ENCODE peak calls at places on chromosomes 13 and 19, in eight cellular contexts. V is stomach, C is thoracic aorta, I is Peyer's patch, B is adrenal gland, L is GM23248, K is heart left ventricle, P is neural progenitor cell. S is an unnamed sample. For H3K4me1, the result is how much of the 10 kb centered on the place peaks cover.

GRCh38 chr13:108227651-108228272 is 9.6 kb downstream of the ABHD13 start:
- DNase-seq in K (no peak), C (no peak), P (peak), I (no peak), L (peak), V (no peak), B (no peak), S (no peak)

GRCh38 chr13:98743377-98743776 is 9.1 kb downstream of the SLC15A1 start:
- DNase-seq in K (no peak), I (no peak), C (no peak), L (no peak), B (no peak), V (no peak), P (no peak), S (no peak)

GRCh38 chr13:62643007-62643483 is 1227.4 kb upstream of the PCDH20 start:
- DNase-seq in I (no peak), K (no peak), B (no peak), P (no peak), V (no peak), C (no peak), L (peak), S (no peak)

GRCh38 chr19:43526884-43527859 is at the start of gene ETHE1:
- DNase-seq in V (peak), C (peak), I (peak), P (peak), K (peak), L (peak), B (peak), S (peak)

GRCh38 chr13:48220592-48221300 is 12.3 kb upstream of the ITM2B start:
- DNase-seq in V (no peak), K (no peak), I (no peak), P (no peak), L (no peak), B (no peak), C (no peak), S (no peak)

GRCh38 chr19:33464733-33465115 is 56.9 kb downstream of the PEPD start:
- DNase-seq in C (no peak), B (no peak), P (no peak), I (no peak), K (no peak), L (no peak), V (no peak), S (no peak)

GRCh38 chr19:29928831-29929230 is 13.2 kb upstream of the URI1 start:
- DNase-seq in I (no peak), V (no peak), P (no peak), L (no peak), C (no peak), K (no peak), B (no peak), S (no peak)

GRCh38 chr13:41188584-41188983 is 5.8 kb downstream of the KBTBD7 start:
- DNase-seq in V (no peak), K (no peak), P (no peak), B (no peak), L (peak), C (no peak), I (no peak), S (no peak)

GRCh38 chr13:19172647-19173030 is 9.0 kb downstream of the TUBA3C start:
- DNase-seq in V (no peak), C (no peak), K (no peak), I (no peak), L (no peak), P (no peak), B (no peak), S (no peak)

GRCh38 chr19:17680235-17680722 is 7.9 kb downstream of the UNC13A start:
- DNase-seq in V (peak), L (peak), P (peak), C (peak), K (peak), B (peak), I (no peak), S (peak)

GRCh38 chr13:72652681-72653080 is 74.7 kb downstream of the MZT1 start:
- DNase-seq in B (no peak), K (no peak), I (no peak), L (no peak), P (no peak), V (no peak), C (no peak), S (no peak)

GRCh38 chr19:36685835-36686234 is 1.6 kb upstream of the ZNF567 start:
- DNase-seq in V (no peak), B (no peak), K (no peak), P (no peak), L (no peak), C (no peak), I (no peak), S (no peak)

GRCh38 chr19:52570005-52570861 is at the start of gene ZNF701:
- DNase-seq in P (peak), V (peak), I (peak), C (peak), B (peak), K (peak), L (peak), S (peak)

GRCh38 chr19:11485245-11485837 is 4.5 kb upstream of the ELAVL3 start:
- DNase-seq in P (no peak), V (no peak), K (no peak), B (no peak), L (no peak), C (no peak), I (no peak), S (no peak)

GRCh38 chr13:65133094-65133493 is 2097.0 kb downstream of the PCDH9 start:
- DNase-seq in B (no peak), P (peak), K (no peak), I (no peak), V (no peak), C (no peak), L (no peak), S (no peak)

GRCh38 chr13:95564948-95565347 is 12.4 kb downstream of the CLDN10 start:
- DNase-seq in V (no peak), K (no peak), B (no peak), L (peak), C (no peak), I (no peak), P (no peak), S (no peak)

GRCh38 chr13:27636624-27637288 is 15.1 kb downstream of the POLR1D start:
- DNase-seq in L (no peak), V (no peak), I (no peak), C (no peak), B (no peak), K (no peak), P (no peak), S (no peak)

GRCh38 chr19:31350693-31351211 is 1.5 kb upstream of the TSHZ3 start:
- DNase-seq in K (peak), C (no peak), V (peak), P (peak), L (peak), I (peak), B (peak), S (no peak)

GRCh38 chr13:28716511-28716910 is 2.3 kb downstream of the SLC46A3 start:
- DNase-seq in P (no peak), C (no peak), I (peak), L (peak), V (no peak), B (peak), K (peak), S (no peak)

GRCh38 chr13:23007430-23007829 is 173.3 kb upstream of the SGCG start:
- DNase-seq in P (no peak), B (peak), I (no peak), L (no peak), V (no peak), C (no peak), K (no peak), S (no peak)

GRCh38 chr19:6412111-6412999 is 12.3 kb downstream of the KHSRP start:
- DNase-seq in V (peak), I (peak), P (peak), B (no peak), L (peak), K (no peak), C (no peak), S (no peak)

GRCh38 chr19:52566588-52566987 is 3.5 kb upstream of the ZNF701 start:
- DNase-seq in B (no peak), I (no peak), C (no peak), L (peak), V (no peak), P (no peak), K (no peak), S (no peak)

GRCh38 chr13:52739468-52740071 is at the start of gene CNMD:
- DNase-seq in I (no peak), B (no peak), C (no peak), V (no peak), K (no peak), L (no peak), P (peak), S (no peak)

GRCh38 chr13:112967666-112968379 is 1.2 kb upstream of the MCF2L start:
- DNase-seq in K (no peak), C (no peak), P (peak), L (peak), I (no peak), B (no peak), V (no peak), S (no peak)

GRCh38 chr19:46660008-46660517 is 919 bp downstream of the DACT3 start:
- DNase-seq in L (peak), C (no peak), K (peak), B (peak), I (no peak), V (no peak), P (peak), S (peak)
- H3K27ac ChIP-seq in L (no peak), C (peak), K (peak), B (no peak), I (peak), V (peak), P (no peak), S (peak)

DNA sequence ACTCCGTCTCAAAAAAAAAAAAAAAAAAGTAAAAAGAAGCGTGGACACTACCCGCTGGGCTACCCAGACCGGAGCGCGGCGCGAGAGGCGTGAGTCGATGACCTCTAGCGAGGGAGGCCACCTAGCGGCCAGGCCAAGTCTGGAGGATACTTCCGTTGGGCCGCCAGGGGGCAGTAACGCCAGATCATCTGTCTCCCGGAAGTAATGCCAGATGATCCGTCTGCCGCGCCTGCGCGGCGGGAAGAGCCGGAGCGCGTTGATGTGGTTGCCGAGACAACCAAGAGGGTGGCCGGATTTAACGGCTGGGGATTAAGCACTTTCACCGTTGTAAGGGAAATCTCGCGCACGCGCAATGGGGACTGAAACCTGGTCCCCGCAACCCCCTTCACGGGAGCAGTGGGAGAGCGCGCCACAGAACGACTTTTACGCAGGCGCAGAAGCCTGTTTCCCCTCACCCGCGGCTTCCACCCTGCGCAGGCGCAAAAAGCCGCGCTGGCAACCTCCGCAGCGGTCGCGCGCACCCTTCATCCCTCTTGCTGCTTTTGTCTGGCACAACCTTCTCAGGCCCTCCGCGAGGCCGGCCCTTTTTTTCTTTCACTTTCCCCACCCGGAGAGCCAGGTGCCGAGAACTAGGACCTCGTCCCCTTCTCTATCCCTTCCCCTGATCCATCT is 1.0 kb upstream of the U2AF2 start:
- DNase-seq in B (peak), C (peak), K (peak), I (peak), V (peak), P (peak), L (peak), S (peak)
- H3K4me1 ChIP-seq in B (under half), C (under half), K (under half), I (under half), V (under half), P (under half), L (under half), S (under half)

DNA sequence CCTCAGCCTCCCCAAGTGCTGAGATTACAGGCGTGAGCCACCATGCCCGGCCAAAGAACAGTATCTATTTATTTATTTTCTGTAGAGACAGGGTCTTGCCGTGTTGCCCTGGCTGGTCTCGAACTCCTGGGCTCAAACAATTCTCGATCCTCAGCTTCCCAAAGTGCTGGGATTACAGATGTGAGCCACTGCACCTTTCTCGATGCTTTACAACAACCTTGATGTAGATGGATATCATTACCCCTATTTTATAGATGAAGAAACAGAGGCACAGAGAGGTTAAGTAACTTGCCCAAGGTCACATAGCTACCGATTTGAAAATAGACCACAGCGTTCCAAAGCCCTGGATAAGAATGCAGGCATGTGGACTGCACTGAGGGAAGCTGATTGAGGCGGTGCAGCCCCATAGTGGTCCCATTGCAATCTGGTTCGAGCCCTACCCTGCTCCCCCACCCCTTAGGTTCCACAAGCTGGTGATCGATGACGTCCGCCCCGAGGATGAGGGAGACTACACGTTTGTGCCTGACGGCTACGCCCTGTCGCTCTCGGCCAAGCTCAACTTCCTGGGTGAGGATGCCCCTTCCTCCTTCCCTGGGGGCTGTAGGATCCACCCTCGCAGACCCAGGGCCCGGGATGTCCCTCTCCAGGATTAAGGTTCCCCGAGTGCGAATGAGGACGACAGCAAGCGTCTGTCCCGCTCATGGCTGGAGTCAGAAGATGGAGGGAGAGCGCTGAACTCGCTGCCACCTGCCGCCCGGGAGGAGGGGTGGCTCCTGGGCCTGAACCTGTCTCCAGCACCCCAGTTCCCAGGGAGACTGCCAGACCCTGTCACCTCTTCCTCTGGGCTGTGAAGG is 17.9 kb downstream of the MYBPC2 start:
- DNase-seq in K (no peak), L (no peak), P (no peak), B (no peak), I (no peak), V (no peak), C (no peak), S (no peak)
- H3K4me3 ChIP-seq in K (no peak), L (no peak), P (no peak), B (no peak), I (no peak), V (no peak), C (no peak), S (no peak)

GRCh38 chr13:45433381-45433790 is 15.2 kb upstream of the SLC25A30 start:
- DNase-seq in I (no peak), L (no peak), P (no peak), B (no peak), K (no peak), V (no peak), C (no peak), S (peak)
- H3K27ac ChIP-seq in I (peak), L (no peak), P (no peak), B (no peak), K (peak), V (no peak), C (no peak), S (no peak)

DNA sequence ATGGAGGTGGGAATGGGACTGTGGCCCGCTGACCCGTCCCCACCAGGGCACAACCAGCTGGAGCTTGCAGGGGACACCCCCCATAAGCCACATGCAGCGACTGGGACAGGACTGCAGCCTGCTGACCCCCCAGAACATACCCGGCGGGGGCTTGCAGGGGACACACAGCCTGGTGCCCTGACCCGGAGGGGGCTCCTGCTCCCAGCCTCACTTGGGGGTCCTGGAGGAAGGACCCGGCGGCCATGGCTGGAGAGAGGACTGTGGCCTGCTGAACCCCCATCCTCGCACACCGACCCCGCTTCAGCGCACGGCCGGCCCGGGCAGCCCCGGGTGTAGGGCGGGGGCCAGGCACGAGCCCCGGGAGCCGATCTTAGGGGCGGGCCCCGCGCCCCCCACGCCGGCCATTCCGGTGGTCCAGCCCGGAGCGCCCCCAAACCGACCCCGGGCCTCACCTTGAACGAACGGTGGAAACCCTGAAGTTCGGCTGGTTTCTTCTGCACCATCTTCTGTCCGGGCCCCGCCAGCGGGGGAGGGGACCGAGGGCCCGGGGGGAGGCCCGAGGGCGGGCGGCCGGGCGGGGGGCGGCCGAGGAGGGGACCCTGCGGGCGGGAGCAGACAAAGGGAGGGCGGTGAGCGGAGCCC is 574 bp downstream of the MKNK2 start:
- DNase-seq in L (peak), I (peak), V (no peak), K (no peak), P (peak), B (peak), C (no peak), S (no peak)
- H3K4me1 ChIP-seq in L (under half), I (half or more), V (half or more), K (half or more), P (under half), B (half or more), C (under half), S (under half)

DNA sequence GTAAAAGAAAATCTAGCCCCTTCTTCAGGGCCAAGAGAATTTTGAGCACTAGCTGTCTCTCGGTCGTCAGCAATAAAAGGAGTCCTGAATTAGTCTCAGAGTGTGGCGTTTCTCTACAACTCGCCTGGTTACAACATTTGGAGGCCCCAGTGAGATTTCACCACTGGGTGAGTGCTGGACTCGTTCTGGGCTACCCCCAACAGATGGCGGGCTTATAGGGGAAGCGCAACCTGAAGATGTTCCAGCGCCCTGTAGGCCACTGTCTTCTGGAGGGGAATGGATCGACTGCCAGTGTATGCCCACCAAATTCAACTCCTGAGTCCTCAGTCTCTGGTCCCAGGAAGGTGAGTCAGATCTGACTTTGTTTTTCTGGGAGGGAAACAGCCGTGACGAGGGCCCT is 11.7 kb upstream of the ZNF181 start:
- DNase-seq in L (peak), V (no peak), P (no peak), K (no peak), C (no peak), I (no peak), B (no peak), S (no peak)
- H3K4me3 ChIP-seq in L (no peak), V (no peak), P (no peak), K (no peak), C (no peak), I (no peak), B (no peak), S (no peak)

DNA sequence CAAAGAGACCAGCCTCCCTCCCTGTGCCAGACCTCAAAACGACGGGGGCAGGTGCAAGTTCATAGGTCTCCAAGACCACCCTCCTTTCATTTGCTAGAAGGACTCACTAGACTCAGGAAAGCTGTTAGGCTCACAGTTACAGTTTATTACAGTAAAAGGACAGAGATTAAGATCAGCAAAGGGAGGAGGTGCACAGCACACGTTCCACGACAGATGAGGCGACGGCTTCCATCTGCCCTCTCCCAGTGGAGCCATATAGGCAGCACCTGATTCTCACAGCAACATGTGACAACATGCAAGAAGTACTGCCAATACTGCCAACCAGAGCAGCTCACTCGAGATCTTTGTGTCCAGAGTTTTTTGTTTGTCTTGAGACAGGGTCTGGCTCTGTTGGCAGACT is 9.4 kb upstream of the CEACAM19 start:
- DNase-seq in B (no peak), C (no peak), P (no peak), L (no peak), V (no peak), K (no peak), I (no peak), S (no peak)
- H3K27ac ChIP-seq in B (no peak), C (no peak), P (no peak), L (no peak), V (no peak), K (no peak), I (no peak), S (no peak)